ENCODE peak calls at places on chromosome 17, in eight cellular contexts. L is A549, X is prostate gland, J is right lobe of liver, K is adrenal gland, B is tibial nerve, R is heart left ventricle, U is body of pancreas. F is an unnamed sample.

GRCh38 chr17:51322390-51323029 is 62.2 kb downstream of the UTP18 start:
- DNase-seq in R (no peak), K (no peak), X (no peak), U (no peak), J (no peak), L (peak; percentile 30), B (no peak), F (no peak)

GRCh38 chr17:44279586-44280344 is 11.8 kb upstream of the SLC4A1 start:
- DNase-seq in R (peak; percentile 90), U (peak; percentile 63), L (no peak), X (peak; percentile 5), K (peak; percentile 91), B (peak; percentile 41), J (peak; percentile 74), F (peak; percentile 94)

GRCh38 chr17:61833536-61834203 is 29.7 kb downstream of the BRIP1 start:
- DNase-seq in L (peak; percentile 40), R (no peak), J (no peak), B (no peak), K (no peak), U (no peak), X (no peak), F (peak; percentile 26)

GRCh38 chr17:68599091-68599872 is 1.9 kb downstream of the FAM20A start:
- DNase-seq in K (no peak), R (no peak), B (no peak), U (no peak), L (no peak), X (no peak), J (no peak), F (no peak)

GRCh38 chr17:3695129-3695722 is 729 bp downstream of the P2RX5 start:
- DNase-seq in L (no peak), R (no peak), X (no peak), U (no peak), B (no peak), K (no peak), J (no peak), F (peak; percentile 88)

GRCh38 chr17:31327534-31328526 is 6.4 kb upstream of the EVI2A start:
- DNase-seq in X (no peak), J (no peak), L (peak; percentile 19), R (no peak), B (no peak), U (no peak), K (no peak), F (no peak)

GRCh38 chr17:40942553-40942952 is 5.1 kb upstream of the KRT23 start:
- DNase-seq in X (no peak), R (no peak), J (no peak), U (no peak), B (no peak), L (no peak), K (no peak), F (no peak)

GRCh38 chr17:77011173-77012011 is 129.4 kb upstream of the SEC14L1 start:
- DNase-seq in L (no peak), R (no peak), B (no peak), J (no peak), U (peak; percentile 31), K (peak; percentile 61), X (peak; percentile 10), F (no peak)

GRCh38 chr17:75565618-75566017 is 22.0 kb upstream of the MYO15B start:
- DNase-seq in U (no peak), K (no peak), L (no peak), J (no peak), B (no peak), X (no peak), R (no peak), F (no peak)

GRCh38 chr17:61536417-61536955 is 54.5 kb downstream of the NACA2 start:
- DNase-seq in K (no peak), U (no peak), X (no peak), R (no peak), B (no peak), L (no peak), J (no peak), F (no peak)

GRCh38 chr17:14098246-14098645 is 28.9 kb downstream of the COX10 start:
- DNase-seq in U (no peak), L (no peak), J (no peak), K (no peak), B (no peak), X (peak; percentile 43), R (no peak), F (no peak)

GRCh38 chr17:43545383-43545632 is 832 bp downstream of the ETV4 start:
- DNase-seq in X (peak; percentile 13), R (no peak), L (peak; percentile 87), U (peak; percentile 35), K (no peak), B (no peak), J (peak; percentile 39), F (peak; percentile 42)

GRCh38 chr17:65074778-65075250 is 18.3 kb upstream of the GNA13 start:
- DNase-seq in K (peak; percentile 70), X (peak; percentile 35), B (no peak), R (peak; percentile 80), J (peak; percentile 66), U (peak; percentile 36), L (peak; percentile 49), F (no peak)

DNA sequence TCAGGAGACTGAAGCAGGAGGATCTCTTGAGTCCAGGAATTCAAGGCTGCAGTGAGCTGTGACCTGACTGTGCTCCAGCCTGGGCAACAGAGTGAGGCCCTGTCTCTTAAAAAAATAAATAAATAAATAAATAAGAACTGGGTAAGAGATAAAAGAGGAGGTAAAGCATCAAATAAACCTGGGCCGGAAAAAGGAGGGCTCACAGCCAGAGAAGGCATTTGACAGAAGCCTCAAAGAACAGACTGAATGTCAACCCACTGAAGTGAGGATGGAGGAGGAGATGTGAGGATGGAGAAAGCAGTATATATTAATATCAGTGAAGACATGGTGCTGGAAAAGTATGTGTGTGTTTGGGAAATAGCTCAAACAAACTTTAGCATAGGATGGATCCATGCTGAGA is 6.1 kb downstream of the NOG start:
- DNase-seq in B (no peak), X (no peak), L (no peak), U (no peak), J (no peak), K (no peak), R (no peak), F (no peak)
- TF ChIP-seq POLR2A in B (no peak), X (no peak), L (no peak), U (no peak), J (no peak), K (no peak), R (no peak), F (no peak)

DNA sequence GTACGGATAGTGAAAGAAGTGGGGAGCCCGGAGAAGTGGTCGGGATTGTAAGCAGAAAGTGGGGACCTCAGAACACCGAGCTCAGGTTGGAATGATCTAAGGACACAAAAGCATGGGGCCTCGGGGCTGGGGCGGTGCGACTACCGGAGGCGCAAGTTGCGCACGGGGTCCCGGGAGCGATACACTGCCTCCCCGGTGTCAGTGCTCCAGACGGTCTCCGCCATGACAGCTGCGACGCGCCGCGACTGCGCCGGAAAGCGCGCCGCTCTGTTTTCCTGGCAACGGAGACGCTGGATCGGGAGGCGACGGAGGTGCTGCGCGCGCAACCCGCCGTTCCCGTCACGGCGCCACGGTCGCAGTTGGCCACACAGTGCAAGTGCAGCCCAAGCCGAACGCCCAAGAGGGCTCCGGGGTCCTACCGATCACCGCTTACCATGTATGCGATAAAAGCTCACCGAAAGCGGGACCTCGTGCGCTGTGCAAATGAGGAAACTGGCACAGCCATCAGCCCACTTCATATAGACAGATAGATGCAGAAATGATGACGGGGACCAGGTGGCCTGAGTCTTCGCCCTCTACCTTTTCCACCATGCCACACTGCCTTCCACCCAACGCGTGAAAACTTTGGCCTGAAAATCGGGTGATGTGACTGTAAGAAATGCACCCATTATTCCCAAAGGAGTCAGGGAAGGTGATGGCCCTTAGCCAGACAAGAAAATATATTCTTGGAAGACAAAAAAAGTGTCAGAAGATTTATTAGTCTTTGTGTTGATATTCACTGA is at the start of gene MKS1:
- DNase-seq in X (peak; percentile 92), K (peak; percentile 96), J (peak; percentile 94), R (peak; percentile 98), U (peak; percentile 97), L (peak; percentile 100), B (peak; percentile 82), F (peak; percentile 99)
- TF ChIP-seq POLR2A in X (peak; percentile 70), K (peak; percentile 16), J (peak; percentile 54), R (no peak), U (peak; percentile 83), L (peak; percentile 93), B (peak; percentile 38), F (peak; percentile 96)

DNA sequence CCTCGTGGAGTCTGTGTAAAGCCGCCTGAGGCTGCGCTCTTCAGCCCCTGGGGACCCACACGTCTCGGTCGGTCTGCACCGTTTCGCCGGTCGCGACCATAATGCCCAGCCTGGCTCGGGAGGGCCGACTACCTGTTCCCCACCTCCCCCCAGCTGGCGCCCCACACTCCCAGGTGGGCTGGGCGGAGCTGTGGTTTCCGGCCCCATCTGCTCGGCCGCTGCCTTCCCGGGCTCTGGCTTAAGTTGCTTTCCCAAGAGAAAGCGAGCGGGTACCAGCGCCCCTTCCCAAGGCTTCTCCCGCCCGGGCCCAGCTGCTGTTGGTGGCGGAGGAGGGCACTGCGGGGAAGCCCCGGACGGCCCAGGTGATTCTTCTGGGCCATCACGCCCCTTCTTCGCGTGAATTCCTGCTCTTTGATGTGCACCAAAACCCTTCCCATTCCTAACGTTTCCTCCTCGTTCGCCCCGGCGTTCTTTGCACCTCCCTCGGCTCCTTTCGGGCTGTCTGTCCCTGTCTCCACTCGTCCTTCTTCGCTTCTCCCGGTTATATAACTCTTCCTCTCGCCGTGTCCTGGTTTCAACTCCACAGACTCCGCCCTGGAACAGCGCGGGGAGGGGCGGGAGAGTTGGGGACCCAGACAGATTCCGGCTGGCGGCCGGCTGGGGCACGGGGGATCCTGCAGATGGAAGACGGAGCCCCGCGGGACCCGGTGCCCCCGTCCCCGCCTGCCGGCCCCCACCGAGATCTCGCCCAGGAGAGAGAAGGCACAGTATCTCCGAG is 2.0 kb downstream of the KDM6B start:
- DNase-seq in X (peak; percentile 68), R (peak; percentile 88), B (peak; percentile 76), J (peak; percentile 76), K (peak; percentile 84), U (peak; percentile 85), L (peak; percentile 48), F (no peak)
- TF ChIP-seq POLR2A in X (peak; percentile 61), R (peak; percentile 24), B (peak; percentile 58), J (peak; percentile 78), K (peak; percentile 72), U (peak; percentile 99), L (peak; percentile 26), F (no peak)

GRCh38 chr17:81386141-81386645 is 9.1 kb upstream of the BAHCC1 start:
- DNase-seq in J (no peak), U (no peak), X (no peak), K (no peak), R (no peak), L (no peak), B (no peak), F (no peak)

GRCh38 chr17:81386646-81387234 is 8.5 kb upstream of the BAHCC1 start:
- DNase-seq in R (peak; percentile 81), J (peak; percentile 59), X (no peak), B (no peak), K (no peak), U (no peak), L (no peak), F (no peak)

GRCh38 chr17:81388091-81388611 is 7.1 kb upstream of the BAHCC1 start:
- DNase-seq in J (peak; percentile 29), B (no peak), X (no peak), K (no peak), L (no peak), R (no peak), U (no peak), F (no peak)

GRCh38 chr17:81388612-81389367 is 6.5 kb upstream of the BAHCC1 start:
- DNase-seq in K (peak; percentile 78), L (no peak), U (no peak), X (no peak), B (no peak), R (no peak), J (peak; percentile 35), F (no peak)

GRCh38 chr17:81387235-81388060 is 7.8 kb upstream of the BAHCC1 start:
- DNase-seq in K (peak; percentile 79), X (peak; percentile 51), L (peak; percentile 61), R (no peak), J (peak; percentile 55), B (no peak), U (peak; percentile 60), F (no peak)
- TF ChIP-seq POLR2A in K (no peak), X (peak; percentile 43), L (peak; percentile 25), R (no peak), J (peak; percentile 60), B (peak; percentile 38), U (peak; percentile 69), F (peak; percentile 9)

F was measured in H54.